ENCODE peak calls at places on chromosomes 16 and 17, in ten cellular contexts. S is GM23248, A is suprapubic skin, Z is H1, Q is astrocyte, C is OCI-LY7, M is Karpas-422, E is kidney, G is stomach, W is colonic mucosa. K is an unnamed sample.

GRCh38 chr17:8965394-8966168 is at the start of gene PIK3R5:
- DNase-seq in C (peak), W (peak), M (peak), S (no peak), G (peak), A (peak), Z (peak), Q (no peak), E (peak), K (peak)

GRCh38 chr17:43774304-43775250 is 4.2 kb downstream of the DUSP3 start:
- DNase-seq in Q (no peak), Z (no peak), E (no peak), W (no peak), A (no peak), M (no peak), C (no peak), G (no peak), S (no peak), K (no peak)

GRCh38 chr17:151886-152859 is 14.8 kb downstream of the SCGB1C2 start:
- DNase-seq in M (no peak), Z (peak), W (no peak), G (no peak), Q (peak), A (peak), S (peak), E (peak), C (no peak), K (no peak)

GRCh38 chr17:29677139-29677834 is 54.6 kb upstream of the CORO6 start:
- DNase-seq in S (peak), A (no peak), M (no peak), Q (no peak), G (no peak), E (no peak), Z (no peak), C (no peak), W (no peak), K (no peak)

GRCh38 chr16:30063893-30064745 is 1.4 kb upstream of the ALDOA start:
- DNase-seq in M (peak), E (peak), S (peak), Q (no peak), Z (peak), W (peak), G (peak), C (peak), A (no peak), K (peak)

GRCh38 chr16:56589141-56590039 is at the start of gene MT3:
- DNase-seq in A (no peak), Q (no peak), C (no peak), Z (peak), M (no peak), E (no peak), S (peak), G (no peak), W (peak), K (no peak)

GRCh38 chr17:76077582-76078110 is 1.3 kb upstream of the ZACN start:
- DNase-seq in G (no peak), M (no peak), W (no peak), Z (no peak), Q (no peak), C (peak), A (no peak), E (peak), S (no peak), K (no peak)

GRCh38 chr16:10839271-10839661 is 20.7 kb upstream of the TVP23A start:
- DNase-seq in S (no peak), M (no peak), A (no peak), Z (no peak), Q (no peak), C (no peak), G (peak), E (no peak), W (no peak), K (no peak)

GRCh38 chr17:48442819-48443218 is 12.8 kb upstream of the SKAP1 start:
- DNase-seq in S (no peak), C (no peak), M (no peak), Z (no peak), E (no peak), G (no peak), A (no peak), W (no peak), Q (no peak), K (no peak)

GRCh38 chr16:23786964-23787571 is 32.2 kb downstream of the CHP2 start:
- DNase-seq in M (no peak), Z (peak), A (no peak), Q (no peak), G (no peak), C (no peak), E (no peak), S (no peak), W (no peak), K (no peak)

GRCh38 chr17:40606548-40607353 is 40.9 kb downstream of the SMARCE1 start:
- DNase-seq in A (no peak), Z (no peak), E (no peak), W (no peak), C (no peak), Q (no peak), G (no peak), M (no peak), S (no peak), K (no peak)

GRCh38 chr17:66381701-66382362 is 79.4 kb downstream of the PRKCA start:
- DNase-seq in E (no peak), C (no peak), A (no peak), S (no peak), M (no peak), W (no peak), Q (no peak), Z (no peak), G (no peak), K (no peak)

GRCh38 chr17:17537311-17538099 is 41.3 kb upstream of the RASD1 start:
- DNase-seq in C (no peak), Z (no peak), E (no peak), S (no peak), W (peak), Q (no peak), A (no peak), G (no peak), M (no peak), K (no peak)

GRCh38 chr16:67013823-67014640 is 14.9 kb upstream of the CBFB start:
- DNase-seq in A (peak), S (peak), G (peak), W (peak), E (peak), Q (peak), M (peak), C (peak), Z (peak), K (peak)

GRCh38 chr16:16051132-16051531 is 101.7 kb downstream of the ABCC1 start:
- DNase-seq in S (no peak), C (no peak), Z (no peak), Q (no peak), M (no peak), G (no peak), A (no peak), E (no peak), W (no peak), K (no peak)

GRCh38 chr16:49859139-49859947 is 3.4 kb upstream of the ZNF423 start:
- DNase-seq in A (no peak), E (peak), Z (no peak), G (no peak), Q (peak), M (peak), S (peak), W (peak), C (no peak), K (no peak)

DNA sequence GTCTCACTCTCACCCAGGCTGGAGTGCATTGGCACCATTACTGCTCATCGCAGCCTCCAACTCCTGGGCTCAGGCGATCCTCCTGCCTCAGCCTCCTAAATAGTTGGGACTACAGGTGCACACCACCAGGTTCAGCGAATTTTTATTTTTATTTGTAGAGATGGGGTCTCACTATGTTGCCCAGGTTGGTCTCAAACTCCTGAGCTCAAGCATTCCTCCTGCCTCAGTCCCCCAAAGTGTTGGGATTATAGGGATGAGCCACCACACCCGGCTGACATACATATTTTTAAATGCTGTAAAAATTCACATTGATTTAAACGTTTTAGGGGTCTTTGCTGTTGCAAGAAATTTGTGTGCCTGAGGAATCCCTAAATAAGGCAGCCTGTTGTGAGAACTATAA is 24.8 kb upstream of the SEC14L1 start:
- DNase-seq in E (no peak), M (no peak), G (no peak), W (no peak), C (no peak), A (no peak), Z (no peak), Q (no peak), S (no peak), K (no peak)
- H3K27ac ChIP-seq in E (peak), M (no peak), G (peak), W (no peak), C (no peak), A (no peak), Z (no peak), Q (no peak), S (no peak), K (no peak)

GRCh38 chr17:77405867-77406513 is 265.2 kb downstream of the SEC14L1 start:
- DNase-seq in M (peak), E (no peak), A (no peak), Z (no peak), G (no peak), Q (no peak), W (no peak), C (peak), S (no peak), K (no peak)

GRCh38 chr17:77402159-77402731 is 261.5 kb downstream of the SEC14L1 start:
- DNase-seq in A (no peak), W (no peak), E (no peak), Z (no peak), G (no peak), C (no peak), Q (no peak), S (no peak), M (no peak), K (no peak)

GRCh38 chr17:77407321-77408277 is 266.8 kb downstream of the SEC14L1 start:
- DNase-seq in M (no peak), S (peak), E (peak), G (no peak), Q (no peak), A (no peak), C (peak), W (no peak), Z (no peak), K (no peak)

GRCh38 chr17:77403854-77404253 is 263.1 kb downstream of the SEC14L1 start:
- DNase-seq in W (no peak), Q (no peak), S (no peak), A (no peak), M (no peak), G (no peak), E (no peak), C (peak), Z (no peak), K (no peak)

GRCh38 chr17:77404812-77405581 is 264.2 kb downstream of the SEC14L1 start:
- DNase-seq in E (no peak), Z (no peak), A (no peak), Q (peak), W (peak), G (peak), M (peak), C (peak), S (peak), K (peak)
- H3K4me3 ChIP-seq in E (no peak), Z (no peak), A (peak), Q (no peak), W (no peak), G (no peak), M (peak), C (peak), S (no peak), K (peak)

GRCh38 chr17:62713096-62713870 is 85.8 kb downstream of the MRC2 start:
- DNase-seq in G (no peak), E (no peak), S (no peak), A (no peak), Z (no peak), M (no peak), W (no peak), Q (no peak), C (no peak), K (no peak)
- H3K27ac ChIP-seq in G (no peak), E (no peak), S (no peak), A (no peak), Z (no peak), M (no peak), W (no peak), Q (no peak), C (no peak), K (no peak)

DNA sequence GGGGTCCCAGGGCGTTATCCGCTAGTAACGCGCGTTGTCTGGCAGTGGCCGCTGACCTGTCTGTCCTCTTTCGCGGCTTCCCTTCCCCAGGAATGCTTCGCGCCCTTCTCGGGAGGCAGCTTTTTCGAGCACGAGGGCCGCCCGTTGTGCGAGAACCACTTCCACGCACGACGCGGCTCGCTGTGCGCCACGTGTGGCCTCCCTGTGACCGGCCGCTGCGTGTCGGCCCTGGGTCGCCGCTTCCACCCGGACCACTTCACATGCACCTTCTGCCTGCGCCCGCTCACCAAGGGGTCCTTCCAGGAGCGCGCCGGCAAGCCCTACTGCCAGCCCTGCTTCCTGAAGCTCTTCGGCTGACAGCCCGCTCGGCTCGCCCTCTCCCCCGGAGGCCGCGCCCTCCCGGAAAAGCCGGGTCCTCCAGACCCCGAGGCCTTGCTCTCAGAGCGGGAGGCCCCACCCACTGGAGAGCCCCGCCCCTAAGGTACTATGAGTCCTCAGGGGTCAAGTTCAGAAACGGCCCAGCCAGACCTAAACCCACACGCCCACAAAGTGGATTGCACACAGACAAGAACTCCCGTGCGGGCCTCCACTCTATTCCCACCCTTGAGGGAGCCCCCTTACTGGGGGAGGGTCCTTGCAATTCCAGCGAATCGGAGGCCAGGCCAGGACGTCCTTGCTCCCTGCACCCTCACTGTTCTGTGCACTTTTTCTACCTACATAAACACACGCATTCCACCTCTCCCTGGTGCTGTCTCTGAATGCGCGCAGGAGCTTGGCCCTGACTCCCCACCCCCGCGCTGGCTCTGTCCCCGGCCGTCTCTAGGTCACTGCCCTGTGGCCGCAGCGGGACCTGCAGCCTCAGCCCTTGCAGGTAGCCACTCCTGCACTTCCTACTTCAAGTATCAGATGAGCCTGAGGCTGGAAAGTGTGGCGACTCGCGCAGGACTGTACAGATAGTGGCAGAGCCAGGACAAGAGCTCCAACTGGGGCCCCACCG is 5.4 kb upstream of the SLC5A2 start:
- DNase-seq in A (no peak), S (no peak), M (no peak), Z (peak), G (peak), W (peak), E (peak), C (no peak), Q (no peak), K (no peak)
- H3K4me3 ChIP-seq in A (peak), S (no peak), M (no peak), Z (peak), G (peak), W (peak), E (peak), C (no peak), Q (no peak), K (peak)

DNA sequence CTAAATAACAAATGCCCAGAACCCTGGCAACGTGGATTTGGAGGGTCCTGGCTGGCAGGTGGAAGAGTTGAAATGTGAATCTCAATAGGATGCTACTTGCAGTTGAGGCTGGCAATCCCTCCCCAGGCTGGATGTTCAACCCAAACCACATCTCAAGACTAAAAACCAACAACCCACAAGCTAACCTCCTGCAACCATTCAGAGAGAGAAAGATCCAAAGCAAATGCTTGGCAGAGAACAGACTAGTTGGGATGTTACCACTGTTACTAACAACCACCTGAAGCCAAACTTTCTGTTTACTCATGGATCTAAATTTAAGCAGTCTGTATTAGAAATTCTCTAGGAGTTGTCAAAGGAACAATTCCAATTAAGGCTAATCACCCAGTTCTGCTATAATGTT is 27.9 kb downstream of the SMG6 start:
- DNase-seq in Z (no peak), S (no peak), A (no peak), E (no peak), G (no peak), W (no peak), M (no peak), C (no peak), Q (no peak), K (no peak)
- H3K27ac ChIP-seq in Z (no peak), S (no peak), A (no peak), E (no peak), G (no peak), W (no peak), M (no peak), C (no peak), Q (no peak), K (no peak)

DNA sequence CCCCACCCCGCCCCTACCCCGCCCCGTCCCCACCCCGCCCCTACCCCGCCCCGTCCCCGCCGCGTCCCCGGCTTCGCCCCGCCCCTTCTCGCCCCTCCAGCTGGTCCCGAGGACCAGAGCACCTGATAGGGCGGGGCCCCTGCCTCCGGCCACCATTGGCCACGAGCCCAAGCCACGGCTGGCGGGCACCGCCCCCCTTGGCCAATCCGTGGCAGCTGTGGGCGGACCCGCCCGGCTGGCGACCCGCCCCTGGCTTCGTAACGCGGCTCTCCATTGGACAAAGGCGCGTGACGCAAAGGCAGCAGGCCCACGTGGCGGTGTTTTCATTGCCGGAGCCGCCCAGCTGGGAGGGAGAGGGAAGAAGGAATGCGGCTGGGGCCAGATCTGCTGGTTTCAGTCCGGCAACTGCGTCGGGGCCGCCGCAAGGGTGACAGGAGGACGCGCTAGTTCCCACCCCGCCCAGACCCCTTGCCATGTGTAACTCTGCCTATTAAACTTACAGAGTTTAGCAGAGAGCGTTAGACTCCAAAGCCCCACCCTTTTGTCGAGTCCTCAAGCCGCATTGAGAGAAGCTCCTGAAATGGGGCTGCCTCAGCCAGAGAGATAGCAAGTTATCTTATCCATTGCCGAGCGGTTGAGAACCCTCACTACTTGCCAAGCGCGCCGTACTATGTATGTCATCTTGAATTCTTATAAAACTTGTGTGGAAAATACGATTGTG is 403 bp upstream of the WIPI1 start:
- DNase-seq in Q (peak), E (peak), C (peak), M (peak), G (peak), W (peak), A (peak), S (peak), Z (peak), K (peak)
- H3K4me3 ChIP-seq in Q (peak), E (peak), C (peak), M (peak), G (peak), W (peak), A (peak), S (peak), Z (peak), K (peak)

DNA sequence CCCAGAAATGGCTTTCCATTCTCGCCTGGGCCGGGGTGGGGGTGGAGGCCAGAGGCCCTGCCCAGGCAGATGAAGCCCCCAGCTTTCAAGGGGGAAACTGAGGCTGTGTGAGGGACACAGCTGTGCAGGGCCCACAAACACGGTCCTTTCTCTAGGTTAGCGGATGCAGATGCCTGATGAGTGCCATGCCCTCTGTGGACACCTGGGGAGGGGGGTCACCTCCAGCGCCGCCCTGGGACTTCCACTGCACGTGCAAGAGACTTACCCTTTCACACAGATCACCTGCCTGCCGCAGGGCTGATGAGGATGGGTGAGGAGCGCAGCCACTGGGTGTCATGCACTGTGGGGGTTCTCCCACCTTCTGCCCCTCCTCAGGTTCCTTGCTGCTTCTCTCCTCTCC is 2.6 kb upstream of the ANTKMT start:
- DNase-seq in S (no peak), Q (no peak), M (peak), C (no peak), E (no peak), W (no peak), G (no peak), Z (no peak), A (no peak), K (no peak)
- H3K27ac ChIP-seq in S (no peak), Q (no peak), M (no peak), C (no peak), E (no peak), W (no peak), G (no peak), Z (no peak), A (no peak), K (no peak)

DNA sequence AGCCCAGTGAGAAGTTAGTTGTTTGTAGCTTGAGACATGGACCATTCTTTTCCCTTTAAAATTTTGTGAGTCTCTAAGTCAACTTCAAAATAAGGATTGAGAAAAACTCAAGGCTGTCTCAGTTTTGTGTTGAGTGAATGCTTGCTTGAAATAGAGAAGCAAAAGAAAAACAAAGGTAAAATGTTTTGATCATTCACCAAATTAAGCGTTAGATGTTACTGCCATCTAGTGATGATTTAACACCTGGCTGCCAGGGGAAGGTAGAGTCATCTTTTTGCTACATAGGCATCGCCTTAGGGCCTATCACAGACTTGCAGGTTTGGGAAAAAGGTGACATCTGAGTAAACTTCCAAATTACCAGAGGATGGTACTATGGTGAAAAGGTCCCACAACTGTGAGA is 74.4 kb downstream of the PCTP start:
- DNase-seq in M (peak), S (no peak), W (no peak), A (no peak), G (no peak), E (no peak), Z (no peak), Q (no peak), C (peak), K (no peak)
- H3K4me3 ChIP-seq in M (no peak), S (no peak), W (no peak), A (no peak), G (no peak), E (no peak), Z (no peak), Q (no peak), C (no peak), K (no peak)

GRCh38 chr16:83802135-83802534 is 5.6 kb upstream of the HSBP1 start:
- DNase-seq in E (no peak), M (no peak), C (no peak), Q (peak), A (no peak), G (no peak), Z (no peak), W (no peak), S (peak), K (no peak)

GRCh38 chr16:83804366-83804765 is 3.4 kb upstream of the HSBP1 start:
- DNase-seq in E (no peak), G (no peak), W (no peak), Q (no peak), Z (no peak), C (no peak), A (no peak), M (no peak), S (no peak), K (no peak)

GRCh38 chr16:83803811-83804210 is 4.0 kb upstream of the HSBP1 start:
- DNase-seq in Q (no peak), W (peak), A (no peak), G (no peak), Z (no peak), S (no peak), M (no peak), C (no peak), E (no peak), K (no peak)

GRCh38 chr16:83799336-83799735 is 8.4 kb upstream of the HSBP1 start:
- DNase-seq in S (no peak), A (no peak), Z (no peak), Q (no peak), M (no peak), E (no peak), C (no peak), G (no peak), W (no peak), K (no peak)

GRCh38 chr16:83802559-83802958 is 5.2 kb upstream of the HSBP1 start:
- DNase-seq in Q (no peak), Z (no peak), G (no peak), E (no peak), M (no peak), C (no peak), S (no peak), W (no peak), A (no peak), K (no peak)
- H3K27ac ChIP-seq in Q (no peak), Z (peak), G (peak), E (no peak), M (no peak), C (no peak), S (peak), W (no peak), A (no peak), K (no peak)

K was measured in effector memory CD4-positive, alpha-beta T cell.